ENCODE peak calls at places on chromosomes 6 and 20, in seven cellular contexts. W is lower leg skin, U is A549, R is stomach, O is testis, X is body of pancreas, B is K562. A is an unnamed sample.

GRCh38 chr6:80197474-80197873 is 91.0 kb downstream of the BCKDHB start:
- DNase-seq in X (peak; percentile 50), R (no peak), O (no peak), U (peak; percentile 3), W (no peak), B (no peak), A (no peak)

GRCh38 chr20:17967595-17968365 is 814 bp downstream of the SNX5 start:
- DNase-seq in U (no peak), R (peak; percentile 30), O (peak; percentile 30), X (no peak), W (peak; percentile 37), B (peak; percentile 22), A (peak; percentile 73)

GRCh38 chr6:137705166-137706064 is 161.6 kb upstream of the TNFAIP3 start:
- DNase-seq in X (peak; percentile 66), U (peak; percentile 33), W (peak; percentile 61), O (peak; percentile 82), R (peak; percentile 69), B (peak; percentile 77), A (peak; percentile 76)

GRCh38 chr6:4139272-4139671 is 3.9 kb upstream of the ECI2 start:
- DNase-seq in O (no peak), W (no peak), U (no peak), R (no peak), X (no peak), B (no peak), A (no peak)

GRCh38 chr6:16227048-16227562 is 11.3 kb upstream of the GMPR start:
- DNase-seq in B (no peak), W (no peak), R (no peak), X (no peak), U (no peak), O (no peak), A (no peak)

GRCh38 chr6:100856146-100856545 is 25.0 kb downstream of the ASCC3 start:
- DNase-seq in B (no peak), X (no peak), U (no peak), W (no peak), O (no peak), R (no peak), A (no peak)

GRCh38 chr6:10307476-10307875 is 107.4 kb downstream of the TFAP2A start:
- DNase-seq in X (no peak), O (no peak), U (no peak), R (no peak), B (no peak), W (no peak), A (no peak)

GRCh38 chr6:147936703-147937102 is 405.9 kb upstream of the SASH1 start:
- DNase-seq in W (no peak), B (no peak), X (no peak), R (no peak), O (no peak), U (no peak), A (no peak)

GRCh38 chr20:36848078-36848660 is 27.8 kb upstream of the TLDC2 start:
- DNase-seq in X (no peak), B (no peak), O (no peak), W (no peak), R (no peak), U (peak; percentile 66), A (no peak)

GRCh38 chr20:38270869-38271608 is 10.5 kb upstream of the KIAA1755 start:
- DNase-seq in U (peak; percentile 32), W (no peak), X (no peak), R (no peak), B (no peak), O (peak; percentile 58), A (no peak)

GRCh38 chr6:135215563-135215962 is 34.5 kb downstream of the MYB start:
- DNase-seq in R (no peak), O (no peak), X (no peak), B (no peak), W (no peak), U (no peak), A (no peak)
- TF ChIP-seq POLR2A in R (no peak), O (no peak), X (no peak), B (peak; percentile 60), W (no peak), U (no peak), A (no peak)

DNA sequence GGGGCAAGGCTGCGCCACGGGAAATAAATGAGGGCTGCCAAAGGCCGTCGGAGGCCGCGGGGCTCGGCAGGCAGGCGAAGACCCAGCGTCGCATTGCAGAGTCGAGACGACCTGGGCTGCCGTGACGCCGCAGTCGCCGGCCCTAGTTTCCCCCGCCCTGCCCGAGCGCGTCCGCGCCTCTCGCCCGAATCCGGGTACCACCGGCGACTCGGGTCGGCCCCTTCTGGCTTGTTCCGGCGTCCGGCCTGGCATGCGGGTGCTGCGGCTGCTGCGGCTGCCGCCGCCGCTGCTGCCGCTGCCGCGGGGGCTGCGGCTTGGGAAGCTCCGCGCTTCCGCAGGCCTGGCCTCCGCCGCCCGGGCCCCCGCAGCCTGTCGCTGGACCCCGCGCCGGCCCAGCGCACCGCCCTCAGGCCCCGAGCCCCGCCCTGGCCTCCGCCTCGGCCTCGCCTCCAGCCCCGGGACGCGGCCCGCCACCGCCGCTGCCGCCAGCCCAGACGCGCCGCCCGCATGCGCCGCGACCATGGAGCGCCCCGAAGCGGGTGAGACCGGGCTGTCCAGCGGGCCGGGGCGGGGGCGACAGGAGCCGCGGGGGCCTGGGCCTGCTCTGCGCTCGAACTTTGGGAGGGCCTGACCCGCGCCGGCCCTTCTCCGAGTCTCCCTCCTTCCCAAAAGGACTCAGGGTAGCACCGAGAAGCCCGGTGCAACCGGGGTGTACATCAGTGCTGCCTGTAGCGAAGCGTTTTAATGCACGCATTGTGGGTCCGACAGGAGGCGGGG is at the start of gene AKAP7:
- DNase-seq in W (peak; percentile 56), X (peak; percentile 76), O (peak; percentile 80), U (peak; percentile 74), R (peak; percentile 73), B (peak; percentile 79), A (peak; percentile 76)
- TF ChIP-seq POLR2A in W (no peak), X (peak; percentile 65), O (no peak), U (peak; percentile 51), R (no peak), B (peak; percentile 27), A (no peak)

GRCh38 chr20:62652051-62652893 is 10.0 kb downstream of the SLCO4A1 start:
- DNase-seq in W (peak; percentile 97), R (peak; percentile 93), X (peak; percentile 97), O (peak; percentile 97), B (peak; percentile 76), U (peak; percentile 88), A (peak; percentile 30)
- TF ChIP-seq POLR2A in W (no peak), R (no peak), X (peak; percentile 91), O (peak; percentile 13), B (no peak), U (no peak), A (no peak)

GRCh38 chr20:31663838-31664695 is 26.4 kb downstream of the COX4I2 start:
- DNase-seq in O (no peak), X (peak; percentile 77), B (no peak), R (peak; percentile 79), W (no peak), U (peak; percentile 53), A (no peak)

GRCh38 chr20:31663524-31663837 is 25.8 kb downstream of the COX4I2 start:
- DNase-seq in U (no peak), R (no peak), W (no peak), B (no peak), O (no peak), X (no peak), A (no peak)

GRCh38 chr20:31664696-31665354 is 27.1 kb downstream of the COX4I2 start:
- DNase-seq in W (no peak), X (no peak), B (no peak), O (no peak), R (no peak), U (no peak), A (peak; percentile 48)

GRCh38 chr20:31662372-31662854 is 24.7 kb downstream of the COX4I2 start:
- DNase-seq in W (no peak), O (no peak), U (no peak), B (no peak), X (no peak), R (no peak), A (no peak)

GRCh38 chr20:31661625-31662371 is 24.1 kb downstream of the COX4I2 start:
- DNase-seq in X (peak; percentile 83), W (peak; percentile 67), U (peak; percentile 83), R (peak; percentile 86), B (peak; percentile 90), O (peak; percentile 88), A (peak; percentile 80)
- TF ChIP-seq POLR2A in X (peak; percentile 44), W (no peak), U (peak; percentile 38), R (no peak), B (peak; percentile 64), O (no peak), A (peak; percentile 73)

GRCh38 chr6:165605901-165606739 is 56.9 kb downstream of the PDE10A start:
- DNase-seq in R (peak; percentile 37), W (no peak), X (peak; percentile 56), B (no peak), O (no peak), U (no peak), A (no peak)
- TF ChIP-seq POLR2A in R (no peak), W (no peak), X (no peak), B (no peak), O (no peak), U (no peak), A (no peak)

GRCh38 chr6:31654574-31655348 is 933 bp upstream of the APOM start:
- DNase-seq in O (no peak), R (no peak), X (no peak), W (no peak), B (no peak), U (no peak), A (no peak)

GRCh38 chr6:31655349-31656237 is at the start of gene APOM:
- DNase-seq in U (no peak), B (no peak), W (no peak), X (no peak), R (no peak), O (no peak), A (no peak)

GRCh38 chr6:31657406-31658157 is 1.9 kb downstream of the APOM start:
- DNase-seq in W (no peak), O (no peak), R (no peak), X (no peak), B (peak; percentile 66), U (no peak), A (peak; percentile 60)

GRCh38 chr6:31651602-31652191 is 764 bp downstream of the BAG6 start:
- DNase-seq in B (peak; percentile 90), W (no peak), O (peak; percentile 87), U (peak; percentile 66), X (peak; percentile 82), R (no peak), A (peak; percentile 92)

GRCh38 chr6:31652925-31653724 is 664 bp upstream of the BAG6 start:
- DNase-seq in U (no peak), R (peak; percentile 89), X (peak; percentile 92), W (peak; percentile 89), O (peak; percentile 94), B (peak; percentile 97), A (peak; percentile 98)
- TF ChIP-seq POLR2A in U (no peak), R (no peak), X (peak; percentile 80), W (peak; percentile 73), O (peak; percentile 68), B (peak; percentile 98), A (peak; percentile 52)

A was measured in erythroblast.